ENCODE peak calls at places on chromosomes 2 and 18, in four cellular contexts. One of them, this sample, is unnamed.

GRCh38 chr2:66775730-66776422 is 341.0 kb downstream of the MEIS1 start:
- DNase-seq in endodermal cell: no peak
- DNase-seq in coronary artery: no peak
- DNase-seq in spleen: no peak
- DNase-seq in this sample: no peak

GRCh38 chr2:151840216-151840691 is 12.0 kb upstream of the ARL5A start:
- DNase-seq in endodermal cell: no peak
- DNase-seq in coronary artery: no peak
- DNase-seq in spleen: no peak
- DNase-seq in this sample: no peak

GRCh38 chr2:179483131-179483530 is 218.5 kb upstream of the SESTD1 start:
- DNase-seq in endodermal cell: no peak
- DNase-seq in coronary artery: no peak
- DNase-seq in spleen: no peak
- DNase-seq in this sample: no peak

GRCh38 chr2:101751875-101752619 is 54.5 kb downstream of the MAP4K4 start:
- DNase-seq in endodermal cell: no peak
- DNase-seq in coronary artery: no peak
- DNase-seq in spleen: no peak
- DNase-seq in this sample: no peak

GRCh38 chr2:46303822-46304221 is 6.6 kb downstream of the EPAS1 start:
- DNase-seq in endodermal cell: peak; percentile 20
- DNase-seq in coronary artery: no peak
- DNase-seq in spleen: no peak
- DNase-seq in this sample: no peak

GRCh38 chr2:112661656-112662305 is 16.0 kb downstream of the SLC20A1 start:
- DNase-seq in endodermal cell: no peak
- DNase-seq in coronary artery: no peak
- DNase-seq in spleen: no peak
- DNase-seq in this sample: no peak

GRCh38 chr2:26483501-26483900 is 5.6 kb upstream of the OTOF start:
- DNase-seq in endodermal cell: no peak
- DNase-seq in coronary artery: no peak
- DNase-seq in spleen: peak; percentile 66
- DNase-seq in this sample: no peak

GRCh38 chr2:218397502-218398436 is 1.9 kb upstream of the CTDSP1 start:
- DNase-seq in endodermal cell: peak; percentile 90
- DNase-seq in coronary artery: peak; percentile 89
- DNase-seq in spleen: peak; percentile 91
- DNase-seq in this sample: no peak

GRCh38 chr2:99636432-99637034 is 146.7 kb upstream of the REV1 start:
- DNase-seq in endodermal cell: no peak
- DNase-seq in coronary artery: no peak
- DNase-seq in spleen: peak; percentile 85
- DNase-seq in this sample: no peak

GRCh38 chr18:21550510-21550970 is 50.0 kb downstream of the ESCO1 start:
- DNase-seq in endodermal cell: no peak
- DNase-seq in coronary artery: no peak
- DNase-seq in spleen: no peak
- DNase-seq in this sample: no peak

GRCh38 chr2:183995632-183996031 is 602.7 kb upstream of the ZNF804A start:
- DNase-seq in endodermal cell: no peak
- DNase-seq in coronary artery: no peak
- DNase-seq in spleen: no peak
- DNase-seq in this sample: no peak

GRCh38 chr2:220276736-220277444 is 649.5 kb downstream of the SLC4A3 start:
- DNase-seq in endodermal cell: no peak
- DNase-seq in coronary artery: no peak
- DNase-seq in spleen: no peak
- DNase-seq in this sample: no peak

GRCh38 chr18:5618037-5618688 is 74.4 kb upstream of the EPB41L3 start:
- DNase-seq in endodermal cell: no peak
- DNase-seq in coronary artery: no peak
- DNase-seq in spleen: no peak
- DNase-seq in this sample: no peak

GRCh38 chr2:126664234-126664633 is 8.3 kb downstream of the GYPC start:
- DNase-seq in endodermal cell: no peak
- DNase-seq in coronary artery: no peak
- DNase-seq in spleen: no peak
- DNase-seq in this sample: no peak

GRCh38 chr2:201183373-201183742 is 417 bp downstream of the CASP10 start:
- DNase-seq in endodermal cell: no peak
- DNase-seq in coronary artery: no peak
- DNase-seq in spleen: no peak
- DNase-seq in this sample: no peak

GRCh38 chr2:141737463-141737862 is 393.4 kb downstream of the LRP1B start:
- DNase-seq in endodermal cell: no peak
- DNase-seq in coronary artery: no peak
- DNase-seq in spleen: no peak
- DNase-seq in this sample: no peak

DNA sequence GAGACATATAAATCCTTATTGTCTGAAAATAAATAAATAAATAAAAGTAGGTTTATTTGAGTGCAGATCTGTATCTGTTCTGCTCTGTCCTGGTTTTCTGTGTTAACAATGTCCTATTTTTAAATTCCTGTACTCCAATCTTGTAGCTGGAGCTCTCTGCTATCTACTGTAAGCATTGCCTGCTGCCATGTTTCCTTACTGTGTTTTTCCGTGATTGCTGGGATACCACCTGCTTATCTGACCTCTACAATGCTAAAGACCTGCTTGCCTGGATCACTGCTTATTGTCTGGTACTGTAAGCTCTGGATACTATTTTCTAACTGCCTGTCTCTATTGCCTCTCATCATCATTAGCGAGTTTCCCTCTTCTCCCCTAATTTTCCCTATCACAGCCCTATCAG is 11.6 kb downstream of the PTPN4 start:
- DNase-seq in endodermal cell: no peak
- DNase-seq in coronary artery: no peak
- DNase-seq in spleen: no peak
- DNase-seq in this sample: no peak
- TF ChIP-seq CTCF in endodermal cell: no peak
- TF ChIP-seq CTCF in coronary artery: no peak
- TF ChIP-seq CTCF in spleen: no peak
- TF ChIP-seq CTCF in this sample: no peak

DNA sequence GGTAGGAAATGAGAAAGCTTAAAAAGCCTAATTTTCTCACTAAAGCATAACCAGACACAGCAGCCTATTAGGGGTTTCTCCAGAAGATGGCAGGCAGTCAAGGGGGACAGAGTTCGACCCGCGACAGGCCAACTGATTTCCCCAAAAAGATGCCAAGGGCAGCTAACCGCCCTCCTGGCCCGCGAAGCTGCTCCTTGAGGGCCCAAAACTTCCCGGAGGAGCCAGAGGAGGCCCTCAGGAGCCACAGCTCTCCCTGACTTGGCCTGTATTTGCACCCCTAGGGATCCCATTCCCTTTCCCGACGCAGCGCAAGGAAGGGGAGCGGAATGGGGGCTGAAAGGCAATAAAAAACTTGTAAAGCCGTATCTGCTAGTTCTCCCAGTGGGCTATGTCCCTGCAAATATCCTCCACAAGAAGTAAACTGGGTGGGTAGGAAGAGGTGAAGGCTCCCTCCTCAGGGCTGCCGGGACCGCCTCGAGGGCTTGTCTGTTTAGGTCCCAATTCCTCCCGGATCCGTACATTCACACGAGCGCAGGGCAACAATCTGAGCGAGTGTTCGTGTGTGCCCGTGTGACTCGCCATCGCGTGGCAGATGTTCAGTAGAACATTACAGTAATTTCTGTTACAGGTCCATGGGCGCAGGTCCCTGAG is 756 bp upstream of the NAGK start:
- DNase-seq in endodermal cell: no peak
- DNase-seq in coronary artery: peak; percentile 78
- DNase-seq in spleen: peak; percentile 84
- DNase-seq in this sample: no peak
- TF ChIP-seq CTCF in endodermal cell: no peak
- TF ChIP-seq CTCF in coronary artery: no peak
- TF ChIP-seq CTCF in spleen: no peak
- TF ChIP-seq CTCF in this sample: no peak

GRCh38 chr18:8841781-8842485 is 136.6 kb downstream of the MTCL1 start:
- DNase-seq in endodermal cell: no peak
- DNase-seq in coronary artery: no peak
- DNase-seq in spleen: no peak
- DNase-seq in this sample: no peak

GRCh38 chr18:8839285-8839684 is 133.9 kb downstream of the MTCL1 start:
- DNase-seq in endodermal cell: no peak
- DNase-seq in coronary artery: no peak
- DNase-seq in spleen: no peak
- DNase-seq in this sample: no peak

GRCh38 chr18:8842506-8842905 is 137.2 kb downstream of the MTCL1 start:
- DNase-seq in endodermal cell: no peak
- DNase-seq in coronary artery: no peak
- DNase-seq in spleen: no peak
- DNase-seq in this sample: no peak

GRCh38 chr18:8844721-8845148 is 139.4 kb downstream of the MTCL1 start:
- DNase-seq in endodermal cell: no peak
- DNase-seq in coronary artery: no peak
- DNase-seq in spleen: no peak
- DNase-seq in this sample: no peak

GRCh38 chr18:8843005-8843404 is 137.6 kb downstream of the MTCL1 start:
- DNase-seq in endodermal cell: no peak
- DNase-seq in coronary artery: no peak
- DNase-seq in spleen: no peak
- DNase-seq in this sample: no peak
- TF ChIP-seq CTCF in endodermal cell: no peak
- TF ChIP-seq CTCF in coronary artery: no peak
- TF ChIP-seq CTCF in spleen: no peak
- TF ChIP-seq CTCF in this sample: no peak

GRCh38 chr2:212894026-212894425 is 257.4 kb downstream of the IKZF2 start:
- DNase-seq in endodermal cell: no peak
- DNase-seq in coronary artery: no peak
- DNase-seq in spleen: no peak
- DNase-seq in this sample: no peak

GRCh38 chr2:212893216-212893615 is 258.2 kb downstream of the IKZF2 start:
- DNase-seq in endodermal cell: no peak
- DNase-seq in coronary artery: no peak
- DNase-seq in spleen: no peak
- DNase-seq in this sample: no peak

GRCh38 chr2:212897296-212897695 is 254.1 kb downstream of the IKZF2 start:
- DNase-seq in endodermal cell: no peak
- DNase-seq in coronary artery: no peak
- DNase-seq in spleen: no peak
- DNase-seq in this sample: no peak

GRCh38 chr2:212891580-212891979 is 259.8 kb downstream of the IKZF2 start:
- DNase-seq in endodermal cell: no peak
- DNase-seq in coronary artery: no peak
- DNase-seq in spleen: no peak
- DNase-seq in this sample: no peak

GRCh38 chr2:212892193-212892592 is 259.2 kb downstream of the IKZF2 start:
- DNase-seq in endodermal cell: peak; percentile 55
- DNase-seq in coronary artery: no peak
- DNase-seq in spleen: no peak
- DNase-seq in this sample: no peak
- TF ChIP-seq CTCF in endodermal cell: peak; percentile 70
- TF ChIP-seq CTCF in coronary artery: no peak
- TF ChIP-seq CTCF in spleen: no peak
- TF ChIP-seq CTCF in this sample: peak; percentile 59

GRCh38 chr2:150599889-150600288 is 112.4 kb upstream of the RND3 start:
- DNase-seq in endodermal cell: no peak
- DNase-seq in coronary artery: no peak
- DNase-seq in spleen: no peak
- DNase-seq in this sample: no peak
- TF ChIP-seq CTCF in endodermal cell: peak; percentile 30
- TF ChIP-seq CTCF in coronary artery: no peak
- TF ChIP-seq CTCF in spleen: no peak
- TF ChIP-seq CTCF in this sample: peak; percentile 15

GRCh38 chr2:160270571-160271113 is 70.6 kb upstream of the ITGB6 start:
- DNase-seq in endodermal cell: no peak
- DNase-seq in coronary artery: peak; percentile 78
- DNase-seq in spleen: no peak
- DNase-seq in this sample: no peak
- TF ChIP-seq CTCF in endodermal cell: no peak
- TF ChIP-seq CTCF in coronary artery: no peak
- TF ChIP-seq CTCF in spleen: no peak
- TF ChIP-seq CTCF in this sample: no peak

DNA sequence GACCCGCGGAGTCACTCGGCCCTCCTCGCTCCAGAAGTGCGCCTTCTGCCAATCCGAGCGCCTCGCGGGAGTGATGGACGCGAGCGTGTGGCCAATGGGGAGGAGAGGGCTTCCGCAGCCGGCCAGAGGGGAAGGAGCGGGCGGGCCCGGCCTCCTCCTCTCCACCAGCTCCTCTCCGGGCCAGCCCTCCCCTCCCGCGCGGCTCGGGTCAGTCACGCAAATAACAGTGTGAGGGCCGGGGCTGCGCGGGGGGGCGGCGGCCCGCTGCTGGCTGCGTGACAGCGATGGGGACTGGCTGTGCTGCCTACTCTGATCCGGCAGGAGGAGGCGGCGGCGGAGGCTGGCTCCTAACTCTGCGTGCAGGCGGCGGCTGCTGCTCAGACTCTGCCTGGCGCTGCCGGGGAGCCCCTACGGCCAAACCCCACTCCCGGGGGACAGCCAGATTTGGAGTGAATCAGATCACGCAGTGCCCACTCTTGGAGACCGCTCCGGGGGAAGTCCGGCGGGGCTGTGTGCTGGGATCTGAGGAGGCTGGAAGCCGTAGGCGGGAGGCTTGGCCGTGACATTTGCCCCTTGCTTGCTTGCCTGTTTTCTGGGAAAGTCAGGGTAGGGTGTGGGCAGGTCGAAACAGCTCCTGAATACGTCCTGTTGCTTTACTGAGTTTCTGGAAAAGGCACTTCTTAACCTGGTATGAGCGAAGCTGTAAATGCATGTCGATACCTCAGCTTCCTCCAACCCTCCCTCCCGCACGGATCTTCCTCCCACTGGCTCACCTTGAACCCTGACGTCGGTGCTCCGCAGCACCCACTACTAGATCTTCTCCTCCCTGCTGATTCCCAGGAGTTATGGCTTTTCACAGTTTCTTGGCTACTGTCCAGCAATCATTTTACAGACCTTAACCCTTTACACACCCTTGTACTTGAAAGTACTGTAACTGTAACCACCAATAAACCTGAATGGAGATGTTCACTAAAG is 97.9 kb upstream of the SERTAD2 start:
- DNase-seq in endodermal cell: no peak
- DNase-seq in coronary artery: no peak
- DNase-seq in spleen: peak; percentile 100
- DNase-seq in this sample: no peak
- TF ChIP-seq CTCF in endodermal cell: peak; percentile 61
- TF ChIP-seq CTCF in coronary artery: no peak
- TF ChIP-seq CTCF in spleen: peak; percentile 39
- TF ChIP-seq CTCF in this sample: peak; percentile 64

DNA sequence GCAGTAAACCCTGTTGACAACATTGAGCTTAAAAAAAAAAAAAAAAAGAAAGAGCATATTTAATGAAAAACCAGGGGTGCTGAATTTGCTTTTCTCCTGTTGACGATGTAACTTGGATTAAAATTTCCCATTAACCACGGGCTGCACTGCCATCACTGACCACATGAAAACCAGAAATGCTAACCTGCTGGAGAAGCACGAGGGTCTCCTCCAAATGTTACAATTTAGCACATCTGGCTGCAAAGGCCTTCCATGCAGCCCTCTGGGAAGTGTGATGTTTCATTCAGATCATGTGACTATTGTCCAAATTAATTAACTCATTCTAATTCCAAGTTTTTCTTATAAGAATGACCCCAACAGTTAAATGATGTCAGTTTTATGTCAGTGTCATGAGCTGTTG is 26.9 kb upstream of the SERPINB12 start:
- DNase-seq in endodermal cell: no peak
- DNase-seq in coronary artery: no peak
- DNase-seq in spleen: no peak
- DNase-seq in this sample: no peak
- TF ChIP-seq CTCF in endodermal cell: peak; percentile 61
- TF ChIP-seq CTCF in coronary artery: no peak
- TF ChIP-seq CTCF in spleen: no peak
- TF ChIP-seq CTCF in this sample: peak; percentile 69

GRCh38 chr18:12637901-12638633 is 19.8 kb downstream of the SPIRE1 start:
- DNase-seq in endodermal cell: no peak
- DNase-seq in coronary artery: no peak
- DNase-seq in spleen: no peak
- DNase-seq in this sample: no peak
- TF ChIP-seq CTCF in endodermal cell: no peak
- TF ChIP-seq CTCF in coronary artery: no peak
- TF ChIP-seq CTCF in spleen: no peak
- TF ChIP-seq CTCF in this sample: no peak

This sample was measured in type B pancreatic cell.